ENCODE peak calls at places on chromosomes 4 and X, in nine cellular contexts. T is PC-9, Q is GM23248, K is OCI-LY7, B is K562, I is HepG2, D is SK-N-SH, M is neural progenitor cell, S is GM23338. L is an unnamed sample. For H4K20me1 and H3K4me1, the result is how much of the 10 kb centered on the place peaks cover.

GRCh38 chr4:35151816-35152572 is 1092.3 kb downstream of the ARAP2 start:
- DNase-seq in T (no peak), Q (no peak), K (peak), B (peak), I (peak), D (peak), M (peak), S (peak), L (no peak)

GRCh38 chr4:44448548-44449443 is at the start of gene KCTD8:
- DNase-seq in T (no peak), Q (peak), K (peak), B (peak), I (peak), D (peak), M (peak), S (peak), L (peak)

GRCh38 chr4:147732516-147733193 is 767 bp downstream of the ARHGAP10 start:
- DNase-seq in T (peak), Q (peak), K (no peak), B (peak), I (no peak), D (peak), M (peak), S (peak), L (no peak)

GRCh38 chr4:174418640-174419039 is 103.6 kb downstream of the HPGD start:
- DNase-seq in T (no peak), Q (no peak), K (no peak), B (no peak), I (no peak), D (no peak), M (no peak), S (no peak), L (no peak)

GRCh38 chrX:47093248-47093647 is 15.0 kb downstream of the RGN start:
- DNase-seq in T (no peak), Q (peak), K (peak), B (peak), I (no peak), D (peak), M (peak), S (peak), L (peak)

GRCh38 chr4:90495211-90495610 is 368.0 kb downstream of the CCSER1 start:
- DNase-seq in T (no peak), Q (no peak), K (no peak), B (no peak), I (no peak), D (peak), M (no peak), S (no peak), L (no peak)

GRCh38 chr4:123600921-123601904 is 204.6 kb downstream of the SPRY1 start:
- DNase-seq in T (no peak), Q (no peak), K (no peak), B (no peak), I (no peak), D (no peak), M (no peak), S (no peak), L (no peak)

GRCh38 chr4:114807759-114808404 is 209.3 kb downstream of the UGT8 start:
- DNase-seq in T (no peak), Q (peak), K (peak), B (peak), I (peak), D (peak), M (peak), S (peak), L (peak)

GRCh38 chrX:136495043-136495442 is 2.3 kb upstream of the HTATSF1 start:
- DNase-seq in T (no peak), Q (no peak), K (no peak), B (no peak), I (no peak), D (no peak), M (no peak), S (no peak), L (peak)

GRCh38 chrX:14717949-14718348 is 154.9 kb downstream of the FANCB start:
- DNase-seq in T (no peak), Q (no peak), K (no peak), B (no peak), I (no peak), D (no peak), M (no peak), S (no peak), L (no peak)

GRCh38 chr4:30754021-30754420 is 33.9 kb downstream of the PCDH7 start:
- DNase-seq in T (peak), Q (peak), K (no peak), B (no peak), I (no peak), D (no peak), M (no peak), S (no peak), L (no peak)

GRCh38 chr4:77636902-77637301 is 31.3 kb downstream of the CXCL13 start:
- DNase-seq in T (peak), Q (peak), K (peak), B (no peak), I (peak), D (no peak), M (no peak), S (no peak), L (no peak)

GRCh38 chr4:140839396-140839795 is 83.2 kb upstream of the TBC1D9 start:
- DNase-seq in T (no peak), Q (no peak), K (no peak), B (no peak), I (no peak), D (no peak), M (peak), S (no peak), L (no peak)

GRCh38 chrX:51860679-51861078 is 32.7 kb upstream of the MAGED1 start:
- DNase-seq in T (no peak), Q (peak), K (peak), B (peak), I (peak), D (peak), M (peak), S (peak), L (peak)

GRCh38 chrX:67604979-67605703 is 61.3 kb downstream of the AR start:
- DNase-seq in T (no peak), Q (peak), K (no peak), B (no peak), I (no peak), D (no peak), M (no peak), S (peak), L (no peak)

GRCh38 chr4:69471639-69472038 is 24.1 kb downstream of the UGT2B4 start:
- DNase-seq in T (no peak), Q (no peak), K (no peak), B (no peak), I (no peak), D (no peak), M (no peak), S (no peak), L (no peak)

GRCh38 chrX:23854122-23854521 is 53.6 kb downstream of the APOO start:
- DNase-seq in T (no peak), Q (no peak), K (no peak), B (no peak), I (no peak), D (no peak), M (no peak), S (no peak), L (no peak)

GRCh38 chrX:104254442-104255115 is at the start of gene ESX1:
- DNase-seq in T (no peak), Q (peak), K (no peak), B (no peak), I (no peak), D (no peak), M (peak), S (peak), L (no peak)

GRCh38 chrX:155611302-155611701 is 1.4 kb downstream of the TMLHE start:
- DNase-seq in T (no peak), Q (peak), K (no peak), B (no peak), I (no peak), D (no peak), M (no peak), S (no peak), L (no peak)

GRCh38 chr4:10353110-10353509 is 104.1 kb downstream of the ZNF518B start:
- DNase-seq in T (peak), Q (no peak), K (no peak), B (no peak), I (no peak), D (no peak), M (no peak), S (no peak), L (no peak)

GRCh38 chr4:107275192-107275591 is 239.1 kb upstream of the DKK2 start:
- DNase-seq in T (no peak), Q (no peak), K (no peak), B (no peak), I (no peak), D (no peak), M (no peak), S (no peak), L (no peak)

GRCh38 chr4:105059337-105059736 is 87.3 kb upstream of the TET2 start:
- DNase-seq in T (no peak), Q (no peak), K (no peak), B (no peak), I (no peak), D (no peak), M (no peak), S (no peak), L (no peak)

GRCh38 chrX:102155806-102156179 is at the start of gene BEX5:
- DNase-seq in T (no peak), Q (peak), K (no peak), B (peak), I (no peak), D (peak), M (peak), S (peak), L (peak)

GRCh38 chr4:860561-860960 is 34.6 kb upstream of the CPLX1 start:
- DNase-seq in T (no peak), Q (no peak), K (no peak), B (no peak), I (no peak), D (no peak), M (no peak), S (no peak), L (no peak)

GRCh38 chr4:73609688-73610087 is 10.5 kb downstream of the RASSF6 start:
- DNase-seq in T (no peak), Q (no peak), K (no peak), B (no peak), I (peak), D (no peak), M (no peak), S (no peak), L (no peak)

GRCh38 chr4:7857238-7857701 is 82.4 kb downstream of the AFAP1 start:
- DNase-seq in T (no peak), Q (peak), K (no peak), B (no peak), I (no peak), D (no peak), M (no peak), S (no peak), L (no peak)

GRCh38 chr4:31023109-31023508 is 302.9 kb downstream of the PCDH7 start:
- DNase-seq in T (no peak), Q (no peak), K (no peak), B (no peak), I (no peak), D (no peak), M (no peak), S (no peak), L (no peak)

GRCh38 chr4:37549003-37549402 is 137.2 kb downstream of the RELL1 start:
- DNase-seq in T (peak), Q (peak), K (no peak), B (no peak), I (no peak), D (no peak), M (no peak), S (no peak), L (peak)

GRCh38 chrX:56797966-56798711 is 69.1 kb downstream of the NBDY start:
- DNase-seq in T (no peak), Q (peak), K (no peak), B (no peak), I (no peak), D (peak), M (no peak), S (no peak), L (no peak)

GRCh38 chr4:24853142-24853541 is 57.8 kb downstream of the SOD3 start:
- DNase-seq in T (no peak), Q (no peak), K (no peak), B (no peak), I (peak), D (no peak), M (no peak), S (no peak), L (no peak)

GRCh38 chrX:51893931-51894696 is 691 bp downstream of the MAGED1 start:
- DNase-seq in T (no peak), Q (peak), K (peak), B (no peak), I (no peak), D (peak), M (peak), S (peak), L (peak)

GRCh38 chrX:97398030-97398551 is 514.4 kb downstream of the RPA4 start:
- DNase-seq in T (no peak), Q (no peak), K (no peak), B (no peak), I (no peak), D (no peak), M (no peak), S (no peak), L (peak)

GRCh38 chr4:78766650-78767049 is 9.5 kb upstream of the BMP2K start:
- DNase-seq in T (no peak), Q (no peak), K (peak), B (no peak), I (no peak), D (no peak), M (no peak), S (no peak), L (no peak)

GRCh38 chrX:2707334-2707760 is 16.3 kb downstream of the CD99 start:
- DNase-seq in T (peak), Q (peak), K (peak), B (no peak), I (peak), D (peak), M (peak), S (peak), L (peak)

GRCh38 chrX:2898861-2899512 is 30.2 kb downstream of the ARSD start:
- DNase-seq in T (peak), Q (no peak), K (no peak), B (no peak), I (peak), D (no peak), M (no peak), S (no peak), L (no peak)

DNA sequence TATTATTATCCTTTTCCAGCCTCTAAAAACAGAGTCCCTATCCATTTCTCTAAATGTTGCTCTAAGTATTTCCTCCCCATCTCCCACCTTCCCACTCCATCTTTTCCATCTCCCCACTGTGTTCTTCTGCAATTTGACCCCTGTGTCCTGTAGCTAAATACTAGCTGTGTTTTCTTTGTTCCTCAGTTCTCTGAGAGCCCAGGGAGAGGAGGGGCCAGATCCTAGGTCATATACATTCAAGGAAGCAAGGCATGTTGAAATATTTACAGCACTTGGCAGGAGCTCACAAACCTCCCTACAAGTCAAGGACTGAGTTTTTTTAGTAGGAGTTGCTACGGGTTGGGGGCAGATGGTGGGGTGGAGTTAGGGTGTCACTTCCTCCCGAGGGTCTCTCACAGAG is 10.5 kb downstream of the SLC16A2 start:
- DNase-seq in T (no peak), Q (no peak), K (no peak), B (no peak), I (no peak), D (no peak), M (peak), S (peak), L (no peak)
- H4K20me1 ChIP-seq in T (under half), Q (under half), K (under half), B (under half), I (under half), D (under half), M (under half), S (under half), L (under half)

GRCh38 chr4:184514121-184514988 is 40.0 kb upstream of the IRF2 start:
- DNase-seq in T (no peak), Q (peak), K (no peak), B (peak), I (no peak), D (peak), M (peak), S (no peak), L (no peak)
- H3K4me3 ChIP-seq in T (no peak), Q (peak), K (no peak), B (no peak), I (no peak), D (no peak), M (no peak), S (no peak), L (no peak)

DNA sequence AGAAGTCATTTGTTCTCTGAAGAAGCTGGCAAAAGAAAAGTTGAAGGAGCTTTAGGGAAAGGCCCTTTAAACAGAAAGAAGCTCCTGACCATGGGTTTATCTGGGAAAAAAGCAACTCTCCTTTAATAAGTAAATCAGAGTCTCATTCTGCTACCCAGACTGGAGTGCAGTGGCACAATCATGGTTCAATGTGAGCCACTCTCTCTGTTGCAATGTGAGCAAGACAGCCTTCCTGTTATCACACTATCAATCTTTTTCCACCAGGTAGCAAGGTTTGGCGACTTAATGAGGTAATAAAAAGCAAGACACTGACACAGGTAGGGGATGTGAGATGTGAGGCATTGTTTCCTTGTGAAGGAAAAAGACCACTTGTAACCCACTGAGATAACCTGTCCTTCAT is 111.3 kb downstream of the SYNPO2 start:
- DNase-seq in T (no peak), Q (no peak), K (no peak), B (no peak), I (no peak), D (no peak), M (no peak), S (no peak), L (no peak)
- H3K4me1 ChIP-seq in T (under half), Q (under half), K (under half), B (under half), I (under half), D (under half), M (under half), S (under half), L (under half)

GRCh38 chrX:70262952-70263567 is 3.1 kb upstream of the P2RY4 start:
- DNase-seq in T (peak), Q (peak), K (peak), B (peak), I (peak), D (peak), M (peak), S (peak), L (peak)
- H4K20me1 ChIP-seq in T (under half), Q (under half), K (under half), B (under half), I (under half), D (under half), M (under half), S (under half), L (under half)

GRCh38 chrX:40085714-40086113 is 12.0 kb downstream of the BCOR start:
- DNase-seq in T (no peak), Q (no peak), K (no peak), B (no peak), I (no peak), D (no peak), M (no peak), S (no peak), L (peak)
- H3K4me3 ChIP-seq in T (no peak), Q (no peak), K (no peak), B (no peak), I (no peak), D (no peak), M (no peak), S (peak), L (no peak)

GRCh38 chrX:149469406-149469805 is 35.7 kb downstream of the IDS start:
- DNase-seq in T (peak), Q (peak), K (no peak), B (no peak), I (no peak), D (no peak), M (no peak), S (no peak), L (no peak)
- H3K4me1 ChIP-seq in T (under half), Q (under half), K (under half), B (under half), I (under half), D (under half), M (under half), S (under half), L (under half)

GRCh38 chr4:4507923-4508322 is 33.9 kb downstream of the STX18 start:
- DNase-seq in T (no peak), Q (no peak), K (peak), B (peak), I (peak), D (peak), M (no peak), S (peak), L (peak)
- H4K20me1 ChIP-seq in T (under half), Q (under half), K (under half), B (under half), I (under half), D (under half), M (under half), S (under half), L (under half)

L was measured in Karpas-422.